ENCODE peak calls at places on chromosomes 4 and X, in ten cellular contexts. One of them, this sample, is unnamed.

GRCh38 chrX:19576742-19577141 is 61.4 kb upstream of the MAP3K15 start:
- DNase-seq in aorta: no peak
- DNase-seq in endodermal cell: no peak
- DNase-seq in CD8-positive, alpha-beta T cell: no peak
- DNase-seq in Karpas-422: no peak
- DNase-seq in esophagus squamous epithelium: no peak
- DNase-seq in heart right ventricle: no peak
- DNase-seq in Caco-2: no peak
- DNase-seq in transverse colon: no peak
- DNase-seq in breast epithelium: no peak
- DNase-seq in this sample: no peak

GRCh38 chr4:73917081-73917501 is 47.9 kb downstream of the CXCL1 start:
- DNase-seq in esophagus squamous epithelium: no peak
- DNase-seq in transverse colon: no peak
- DNase-seq in heart right ventricle: no peak
- DNase-seq in endodermal cell: no peak
- DNase-seq in breast epithelium: no peak
- DNase-seq in Caco-2: no peak
- DNase-seq in Karpas-422: no peak
- DNase-seq in aorta: no peak
- DNase-seq in CD8-positive, alpha-beta T cell: no peak
- DNase-seq in this sample: no peak

GRCh38 chr4:88533088-88533790 is 9.7 kb upstream of the PYURF start:
- DNase-seq in aorta: no peak
- DNase-seq in Karpas-422: no peak
- DNase-seq in breast epithelium: no peak
- DNase-seq in CD8-positive, alpha-beta T cell: no peak
- DNase-seq in endodermal cell: peak; percentile 64
- DNase-seq in heart right ventricle: no peak
- DNase-seq in Caco-2: no peak
- DNase-seq in esophagus squamous epithelium: no peak
- DNase-seq in transverse colon: no peak
- DNase-seq in this sample: no peak

GRCh38 chr4:185205697-185206342 is 2.0 kb upstream of the CFAP97 start:
- DNase-seq in endodermal cell: no peak
- DNase-seq in Karpas-422: peak; percentile 59
- DNase-seq in transverse colon: no peak
- DNase-seq in CD8-positive, alpha-beta T cell: no peak
- DNase-seq in aorta: no peak
- DNase-seq in esophagus squamous epithelium: no peak
- DNase-seq in Caco-2: no peak
- DNase-seq in heart right ventricle: no peak
- DNase-seq in breast epithelium: no peak
- DNase-seq in this sample: no peak

GRCh38 chr4:109323348-109323747 is 20.9 kb upstream of the COL25A1 start:
- DNase-seq in breast epithelium: no peak
- DNase-seq in CD8-positive, alpha-beta T cell: no peak
- DNase-seq in Karpas-422: no peak
- DNase-seq in esophagus squamous epithelium: no peak
- DNase-seq in endodermal cell: no peak
- DNase-seq in aorta: no peak
- DNase-seq in Caco-2: no peak
- DNase-seq in heart right ventricle: no peak
- DNase-seq in transverse colon: no peak
- DNase-seq in this sample: no peak

GRCh38 chrX:134244043-134244442 is 7.1 kb downstream of the CCDC160 start:
- DNase-seq in Karpas-422: no peak
- DNase-seq in Caco-2: no peak
- DNase-seq in esophagus squamous epithelium: no peak
- DNase-seq in endodermal cell: no peak
- DNase-seq in transverse colon: no peak
- DNase-seq in heart right ventricle: no peak
- DNase-seq in CD8-positive, alpha-beta T cell: no peak
- DNase-seq in breast epithelium: no peak
- DNase-seq in aorta: no peak
- DNase-seq in this sample: no peak

GRCh38 chr4:161555689-161556660 is 607.8 kb downstream of the FSTL5 start:
- DNase-seq in CD8-positive, alpha-beta T cell: no peak
- DNase-seq in Karpas-422: no peak
- DNase-seq in transverse colon: no peak
- DNase-seq in breast epithelium: no peak
- DNase-seq in endodermal cell: no peak
- DNase-seq in Caco-2: no peak
- DNase-seq in esophagus squamous epithelium: no peak
- DNase-seq in heart right ventricle: no peak
- DNase-seq in aorta: no peak
- DNase-seq in this sample: no peak

GRCh38 chr4:79576480-79576803 is 168.4 kb upstream of the GK2 start:
- DNase-seq in endodermal cell: no peak
- DNase-seq in CD8-positive, alpha-beta T cell: no peak
- DNase-seq in heart right ventricle: no peak
- DNase-seq in Caco-2: no peak
- DNase-seq in transverse colon: no peak
- DNase-seq in Karpas-422: peak; percentile 51
- DNase-seq in breast epithelium: no peak
- DNase-seq in aorta: no peak
- DNase-seq in esophagus squamous epithelium: no peak
- DNase-seq in this sample: no peak

GRCh38 chr4:47071863-47072441 is 40.6 kb downstream of the GABRB1 start:
- DNase-seq in heart right ventricle: no peak
- DNase-seq in endodermal cell: no peak
- DNase-seq in CD8-positive, alpha-beta T cell: no peak
- DNase-seq in esophagus squamous epithelium: no peak
- DNase-seq in Karpas-422: no peak
- DNase-seq in breast epithelium: no peak
- DNase-seq in transverse colon: no peak
- DNase-seq in aorta: no peak
- DNase-seq in Caco-2: no peak
- DNase-seq in this sample: no peak

GRCh38 chr4:147735413-147736301 is 3.8 kb downstream of the ARHGAP10 start:
- DNase-seq in breast epithelium: no peak
- DNase-seq in Karpas-422: no peak
- DNase-seq in heart right ventricle: no peak
- DNase-seq in transverse colon: no peak
- DNase-seq in esophagus squamous epithelium: no peak
- DNase-seq in CD8-positive, alpha-beta T cell: no peak
- DNase-seq in aorta: no peak
- DNase-seq in endodermal cell: no peak
- DNase-seq in Caco-2: peak; percentile 53
- DNase-seq in this sample: no peak

GRCh38 chr4:67084801-67085200 is 460.5 kb downstream of the CENPC start:
- DNase-seq in aorta: no peak
- DNase-seq in endodermal cell: no peak
- DNase-seq in Caco-2: no peak
- DNase-seq in Karpas-422: no peak
- DNase-seq in esophagus squamous epithelium: no peak
- DNase-seq in CD8-positive, alpha-beta T cell: no peak
- DNase-seq in heart right ventricle: no peak
- DNase-seq in breast epithelium: no peak
- DNase-seq in transverse colon: no peak
- DNase-seq in this sample: no peak

GRCh38 chrX:111040377-111041017 is 55.5 kb upstream of the PAK3 start:
- DNase-seq in endodermal cell: no peak
- DNase-seq in esophagus squamous epithelium: no peak
- DNase-seq in transverse colon: no peak
- DNase-seq in Karpas-422: no peak
- DNase-seq in heart right ventricle: no peak
- DNase-seq in CD8-positive, alpha-beta T cell: no peak
- DNase-seq in aorta: no peak
- DNase-seq in Caco-2: no peak
- DNase-seq in breast epithelium: no peak
- DNase-seq in this sample: no peak

GRCh38 chrX:126994011-126994410 is 174.5 kb downstream of the PRR32 start:
- DNase-seq in Karpas-422: no peak
- DNase-seq in CD8-positive, alpha-beta T cell: no peak
- DNase-seq in esophagus squamous epithelium: no peak
- DNase-seq in breast epithelium: no peak
- DNase-seq in Caco-2: no peak
- DNase-seq in endodermal cell: no peak
- DNase-seq in heart right ventricle: no peak
- DNase-seq in aorta: no peak
- DNase-seq in transverse colon: no peak
- DNase-seq in this sample: no peak

GRCh38 chrX:87664381-87664780 is 146.8 kb downstream of the KLHL4 start:
- DNase-seq in Karpas-422: peak; percentile 77
- DNase-seq in esophagus squamous epithelium: no peak
- DNase-seq in CD8-positive, alpha-beta T cell: no peak
- DNase-seq in breast epithelium: no peak
- DNase-seq in Caco-2: no peak
- DNase-seq in heart right ventricle: no peak
- DNase-seq in aorta: no peak
- DNase-seq in transverse colon: no peak
- DNase-seq in endodermal cell: no peak
- DNase-seq in this sample: no peak

GRCh38 chr4:156321203-156321602 is 367.5 kb upstream of the CTSO start:
- DNase-seq in Karpas-422: no peak
- DNase-seq in esophagus squamous epithelium: no peak
- DNase-seq in transverse colon: no peak
- DNase-seq in Caco-2: no peak
- DNase-seq in heart right ventricle: no peak
- DNase-seq in CD8-positive, alpha-beta T cell: no peak
- DNase-seq in breast epithelium: no peak
- DNase-seq in aorta: no peak
- DNase-seq in endodermal cell: no peak
- DNase-seq in this sample: no peak

GRCh38 chr4:2742823-2743517 is 13.2 kb downstream of the TNIP2 start:
- DNase-seq in heart right ventricle: no peak
- DNase-seq in aorta: no peak
- DNase-seq in transverse colon: no peak
- DNase-seq in endodermal cell: no peak
- DNase-seq in esophagus squamous epithelium: no peak
- DNase-seq in breast epithelium: no peak
- DNase-seq in Caco-2: peak; percentile 56
- DNase-seq in Karpas-422: no peak
- DNase-seq in CD8-positive, alpha-beta T cell: no peak
- DNase-seq in this sample: no peak
- H3K36me3 ChIP-seq in heart right ventricle: no peaks in the 10 kb centered on the region
- H3K36me3 ChIP-seq in aorta: peaks cover 7% of the 10 kb centered on the region
- H3K36me3 ChIP-seq in transverse colon: no peaks in the 10 kb centered on the region
- H3K36me3 ChIP-seq in endodermal cell: peaks cover 48% of the 10 kb centered on the region
- H3K36me3 ChIP-seq in esophagus squamous epithelium: peaks cover 36% of the 10 kb centered on the region
- H3K36me3 ChIP-seq in breast epithelium: peaks cover 4% of the 10 kb centered on the region
- H3K36me3 ChIP-seq in Caco-2: no peaks in the 10 kb centered on the region
- H3K36me3 ChIP-seq in Karpas-422: peaks cover 31% of the 10 kb centered on the region
- H3K36me3 ChIP-seq in CD8-positive, alpha-beta T cell: peaks cover 49% of the 10 kb centered on the region
- H3K36me3 ChIP-seq in this sample: no peaks in the 10 kb centered on the region

GRCh38 chrX:54639018-54639345 is 109.0 kb downstream of the GNL3L start:
- DNase-seq in CD8-positive, alpha-beta T cell: no peak
- DNase-seq in transverse colon: no peak
- DNase-seq in Caco-2: no peak
- DNase-seq in endodermal cell: no peak
- DNase-seq in Karpas-422: no peak
- DNase-seq in esophagus squamous epithelium: no peak
- DNase-seq in heart right ventricle: no peak
- DNase-seq in breast epithelium: no peak
- DNase-seq in aorta: no peak
- DNase-seq in this sample: no peak
- H3K4me3 ChIP-seq in CD8-positive, alpha-beta T cell: peak overlapping the region; percentile 94
- H3K4me3 ChIP-seq in transverse colon: peak overlapping the region; percentile 41
- H3K4me3 ChIP-seq in Caco-2: peak overlapping the region; percentile 21
- H3K4me3 ChIP-seq in endodermal cell: peak overlapping the region; percentile 82
- H3K4me3 ChIP-seq in Karpas-422: peak overlapping the region; percentile 74
- H3K4me3 ChIP-seq in esophagus squamous epithelium: peak overlapping the region; percentile 47
- H3K4me3 ChIP-seq in heart right ventricle: peak overlapping the region; percentile 39
- H3K4me3 ChIP-seq in breast epithelium: peak overlapping the region; percentile 43
- H3K4me3 ChIP-seq in aorta: no peak overlapping the region
- H3K4me3 ChIP-seq in this sample: peak overlapping the region; percentile 38

DNA sequence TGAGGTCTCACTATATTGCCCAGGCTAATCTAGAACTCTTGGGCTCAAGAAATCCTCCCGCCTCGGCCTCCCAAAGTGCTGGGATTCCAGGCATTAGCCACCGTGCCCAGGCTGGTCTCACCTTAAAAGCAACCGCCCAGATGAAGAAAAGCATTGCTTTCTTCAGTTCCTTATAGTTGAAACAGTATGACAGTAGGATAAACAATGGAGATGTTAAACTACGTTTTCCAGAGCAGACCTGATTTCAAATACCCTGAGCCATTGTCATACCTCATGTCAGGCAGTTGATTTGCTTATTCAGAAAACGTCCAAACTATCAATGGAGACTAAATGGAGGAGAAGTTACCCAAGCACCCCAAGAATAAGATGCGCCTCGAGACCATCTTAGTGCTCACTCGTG is 26.3 kb upstream of the TMEM131L start:
- DNase-seq in CD8-positive, alpha-beta T cell: no peak
- DNase-seq in heart right ventricle: no peak
- DNase-seq in breast epithelium: no peak
- DNase-seq in Caco-2: no peak
- DNase-seq in endodermal cell: no peak
- DNase-seq in transverse colon: no peak
- DNase-seq in aorta: no peak
- DNase-seq in esophagus squamous epithelium: no peak
- DNase-seq in Karpas-422: no peak
- DNase-seq in this sample: no peak
- H3K4me1 ChIP-seq in CD8-positive, alpha-beta T cell: peaks cover 28% of the 10 kb centered on the region
- H3K4me1 ChIP-seq in heart right ventricle: no peaks in the 10 kb centered on the region
- H3K4me1 ChIP-seq in breast epithelium: no peaks in the 10 kb centered on the region
- H3K4me1 ChIP-seq in Caco-2: no peaks in the 10 kb centered on the region
- H3K4me1 ChIP-seq in endodermal cell: no peaks in the 10 kb centered on the region
- H3K4me1 ChIP-seq in transverse colon: no peaks in the 10 kb centered on the region
- H3K4me1 ChIP-seq in aorta: no peaks in the 10 kb centered on the region
- H3K4me1 ChIP-seq in esophagus squamous epithelium: no peaks in the 10 kb centered on the region
- H3K4me1 ChIP-seq in Karpas-422: peaks cover 27% of the 10 kb centered on the region
- H3K4me1 ChIP-seq in this sample: no peaks in the 10 kb centered on the region

GRCh38 chr4:7756071-7756470 is 183.6 kb downstream of the AFAP1 start:
- DNase-seq in endodermal cell: no peak
- DNase-seq in CD8-positive, alpha-beta T cell: no peak
- DNase-seq in heart right ventricle: no peak
- DNase-seq in Caco-2: no peak
- DNase-seq in Karpas-422: no peak
- DNase-seq in breast epithelium: no peak
- DNase-seq in aorta: no peak
- DNase-seq in transverse colon: no peak
- DNase-seq in esophagus squamous epithelium: no peak
- DNase-seq in this sample: peak; percentile 68

GRCh38 chr4:7757501-7758443 is 181.9 kb downstream of the AFAP1 start:
- DNase-seq in Karpas-422: no peak
- DNase-seq in CD8-positive, alpha-beta T cell: no peak
- DNase-seq in breast epithelium: no peak
- DNase-seq in Caco-2: no peak
- DNase-seq in heart right ventricle: peak; percentile 63
- DNase-seq in endodermal cell: no peak
- DNase-seq in transverse colon: no peak
- DNase-seq in esophagus squamous epithelium: no peak
- DNase-seq in aorta: no peak
- DNase-seq in this sample: no peak

GRCh38 chr4:7755529-7755928 is 184.1 kb downstream of the AFAP1 start:
- DNase-seq in Karpas-422: no peak
- DNase-seq in aorta: no peak
- DNase-seq in breast epithelium: no peak
- DNase-seq in heart right ventricle: no peak
- DNase-seq in CD8-positive, alpha-beta T cell: no peak
- DNase-seq in Caco-2: no peak
- DNase-seq in endodermal cell: no peak
- DNase-seq in transverse colon: no peak
- DNase-seq in esophagus squamous epithelium: no peak
- DNase-seq in this sample: peak; percentile 63

GRCh38 chr4:7758444-7758815 is 181.2 kb downstream of the AFAP1 start:
- DNase-seq in CD8-positive, alpha-beta T cell: no peak
- DNase-seq in heart right ventricle: no peak
- DNase-seq in breast epithelium: no peak
- DNase-seq in endodermal cell: no peak
- DNase-seq in Caco-2: no peak
- DNase-seq in esophagus squamous epithelium: no peak
- DNase-seq in transverse colon: no peak
- DNase-seq in aorta: no peak
- DNase-seq in Karpas-422: no peak
- DNase-seq in this sample: no peak

GRCh38 chr4:7756561-7757355 is 182.9 kb downstream of the AFAP1 start:
- DNase-seq in CD8-positive, alpha-beta T cell: no peak
- DNase-seq in heart right ventricle: no peak
- DNase-seq in esophagus squamous epithelium: no peak
- DNase-seq in Karpas-422: no peak
- DNase-seq in transverse colon: no peak
- DNase-seq in breast epithelium: no peak
- DNase-seq in endodermal cell: no peak
- DNase-seq in Caco-2: no peak
- DNase-seq in aorta: no peak
- DNase-seq in this sample: no peak
- H3K36me3 ChIP-seq in CD8-positive, alpha-beta T cell: no peaks in the 10 kb centered on the region
- H3K36me3 ChIP-seq in heart right ventricle: no peaks in the 10 kb centered on the region
- H3K36me3 ChIP-seq in esophagus squamous epithelium: no peaks in the 10 kb centered on the region
- H3K36me3 ChIP-seq in Karpas-422: no peaks in the 10 kb centered on the region
- H3K36me3 ChIP-seq in transverse colon: no peaks in the 10 kb centered on the region
- H3K36me3 ChIP-seq in breast epithelium: no peaks in the 10 kb centered on the region
- H3K36me3 ChIP-seq in endodermal cell: peaks cover 27% of the 10 kb centered on the region
- H3K36me3 ChIP-seq in Caco-2: no peaks in the 10 kb centered on the region
- H3K36me3 ChIP-seq in aorta: no peaks in the 10 kb centered on the region
- H3K36me3 ChIP-seq in this sample: no peaks in the 10 kb centered on the region

This sample was measured in left lung.